ENCODE peak calls at places on chromosomes 13 and 19, in eight cellular contexts. One of them, this sample, is unnamed.

GRCh38 chr19:44611812-44612295 is 1.5 kb upstream of the IGSF23 start:
- DNase-seq in lower leg skin: no peak
- DNase-seq in Peyer's patch: peak
- DNase-seq in thoracic aorta: no peak
- DNase-seq in fibroblast of pulmonary artery: no peak
- DNase-seq in adrenal gland: no peak
- DNase-seq in BE2C: no peak
- DNase-seq in endothelial cell: no peak
- DNase-seq in this sample: no peak

GRCh38 chr13:41001695-41002094 is 17.4 kb downstream of the ELF1 start:
- DNase-seq in lower leg skin: no peak
- DNase-seq in fibroblast of pulmonary artery: no peak
- DNase-seq in Peyer's patch: no peak
- DNase-seq in thoracic aorta: no peak
- DNase-seq in adrenal gland: no peak
- DNase-seq in BE2C: no peak
- DNase-seq in endothelial cell: no peak
- DNase-seq in this sample: no peak

GRCh38 chr13:25652764-25653163 is 281.0 kb downstream of the ATP8A2 start:
- DNase-seq in adrenal gland: no peak
- DNase-seq in BE2C: no peak
- DNase-seq in thoracic aorta: no peak
- DNase-seq in lower leg skin: no peak
- DNase-seq in endothelial cell: no peak
- DNase-seq in fibroblast of pulmonary artery: no peak
- DNase-seq in Peyer's patch: no peak
- DNase-seq in this sample: no peak

GRCh38 chr13:26323764-26324163 is 69.8 kb downstream of the CDK8 start:
- DNase-seq in BE2C: no peak
- DNase-seq in Peyer's patch: no peak
- DNase-seq in endothelial cell: no peak
- DNase-seq in lower leg skin: no peak
- DNase-seq in fibroblast of pulmonary artery: no peak
- DNase-seq in adrenal gland: no peak
- DNase-seq in thoracic aorta: no peak
- DNase-seq in this sample: no peak

GRCh38 chr13:66405908-66406802 is 824.0 kb downstream of the PCDH9 start:
- DNase-seq in lower leg skin: no peak
- DNase-seq in endothelial cell: no peak
- DNase-seq in BE2C: no peak
- DNase-seq in thoracic aorta: no peak
- DNase-seq in adrenal gland: no peak
- DNase-seq in Peyer's patch: no peak
- DNase-seq in fibroblast of pulmonary artery: peak
- DNase-seq in this sample: no peak

GRCh38 chr19:40923934-40924391 is 41.9 kb upstream of the CYP2A7 start:
- DNase-seq in Peyer's patch: no peak
- DNase-seq in thoracic aorta: no peak
- DNase-seq in lower leg skin: no peak
- DNase-seq in adrenal gland: no peak
- DNase-seq in fibroblast of pulmonary artery: no peak
- DNase-seq in endothelial cell: no peak
- DNase-seq in BE2C: no peak
- DNase-seq in this sample: no peak

GRCh38 chr19:7482584-7483439 is 6.0 kb downstream of the PEX11G start:
- DNase-seq in fibroblast of pulmonary artery: peak
- DNase-seq in adrenal gland: peak
- DNase-seq in BE2C: peak
- DNase-seq in thoracic aorta: no peak
- DNase-seq in endothelial cell: peak
- DNase-seq in lower leg skin: peak
- DNase-seq in Peyer's patch: peak
- DNase-seq in this sample: no peak

GRCh38 chr13:41075034-41075433 is 13.7 kb downstream of the WBP4 start:
- DNase-seq in fibroblast of pulmonary artery: peak
- DNase-seq in adrenal gland: no peak
- DNase-seq in thoracic aorta: no peak
- DNase-seq in lower leg skin: no peak
- DNase-seq in BE2C: peak
- DNase-seq in Peyer's patch: no peak
- DNase-seq in endothelial cell: peak
- DNase-seq in this sample: no peak

GRCh38 chr13:46552302-46552680 is 679 bp upstream of the LRCH1 start:
- DNase-seq in fibroblast of pulmonary artery: no peak
- DNase-seq in BE2C: no peak
- DNase-seq in Peyer's patch: no peak
- DNase-seq in thoracic aorta: no peak
- DNase-seq in endothelial cell: no peak
- DNase-seq in adrenal gland: peak
- DNase-seq in lower leg skin: no peak
- DNase-seq in this sample: no peak

GRCh38 chr19:47545061-47545948 is 27.6 kb downstream of the ZNF541 start:
- DNase-seq in endothelial cell: no peak
- DNase-seq in adrenal gland: no peak
- DNase-seq in Peyer's patch: no peak
- DNase-seq in BE2C: no peak
- DNase-seq in fibroblast of pulmonary artery: no peak
- DNase-seq in lower leg skin: no peak
- DNase-seq in thoracic aorta: no peak
- DNase-seq in this sample: no peak

GRCh38 chr13:78816154-78816553 is 157.2 kb upstream of the OBI1 start:
- DNase-seq in adrenal gland: no peak
- DNase-seq in BE2C: no peak
- DNase-seq in Peyer's patch: no peak
- DNase-seq in thoracic aorta: no peak
- DNase-seq in fibroblast of pulmonary artery: no peak
- DNase-seq in endothelial cell: no peak
- DNase-seq in lower leg skin: no peak
- DNase-seq in this sample: no peak

GRCh38 chr19:13099073-13099999 is 3.3 kb downstream of the LYL1 start:
- DNase-seq in thoracic aorta: no peak
- DNase-seq in BE2C: no peak
- DNase-seq in endothelial cell: peak
- DNase-seq in lower leg skin: no peak
- DNase-seq in fibroblast of pulmonary artery: peak
- DNase-seq in Peyer's patch: peak
- DNase-seq in adrenal gland: peak
- DNase-seq in this sample: no peak

GRCh38 chr13:71876648-71877279 is 9.8 kb upstream of the DACH1 start:
- DNase-seq in fibroblast of pulmonary artery: no peak
- DNase-seq in BE2C: no peak
- DNase-seq in adrenal gland: no peak
- DNase-seq in endothelial cell: no peak
- DNase-seq in Peyer's patch: no peak
- DNase-seq in lower leg skin: no peak
- DNase-seq in thoracic aorta: no peak
- DNase-seq in this sample: no peak

GRCh38 chr19:49879243-49879960 is 1.9 kb downstream of the TBC1D17 start:
- DNase-seq in endothelial cell: no peak
- DNase-seq in Peyer's patch: no peak
- DNase-seq in lower leg skin: no peak
- DNase-seq in BE2C: no peak
- DNase-seq in fibroblast of pulmonary artery: no peak
- DNase-seq in thoracic aorta: no peak
- DNase-seq in adrenal gland: no peak
- DNase-seq in this sample: no peak

GRCh38 chr19:27858981-27859581 is 1353.9 kb downstream of the UQCRFS1 start:
- DNase-seq in Peyer's patch: no peak
- DNase-seq in lower leg skin: no peak
- DNase-seq in BE2C: no peak
- DNase-seq in endothelial cell: no peak
- DNase-seq in adrenal gland: no peak
- DNase-seq in fibroblast of pulmonary artery: no peak
- DNase-seq in thoracic aorta: no peak
- DNase-seq in this sample: no peak

GRCh38 chr19:56946164-56946563 is 105.6 kb upstream of the PEG3 start:
- DNase-seq in BE2C: no peak
- DNase-seq in endothelial cell: no peak
- DNase-seq in adrenal gland: peak
- DNase-seq in Peyer's patch: no peak
- DNase-seq in lower leg skin: no peak
- DNase-seq in fibroblast of pulmonary artery: no peak
- DNase-seq in thoracic aorta: no peak
- DNase-seq in this sample: no peak

GRCh38 chr13:80173224-80173623 is 167.7 kb downstream of the SPRY2 start:
- DNase-seq in fibroblast of pulmonary artery: no peak
- DNase-seq in thoracic aorta: no peak
- DNase-seq in adrenal gland: peak
- DNase-seq in Peyer's patch: no peak
- DNase-seq in BE2C: no peak
- DNase-seq in lower leg skin: no peak
- DNase-seq in endothelial cell: no peak
- DNase-seq in this sample: no peak

GRCh38 chr13:96968027-96968426 is 26.2 kb downstream of the OXGR1 start:
- DNase-seq in BE2C: no peak
- DNase-seq in Peyer's patch: no peak
- DNase-seq in lower leg skin: no peak
- DNase-seq in thoracic aorta: no peak
- DNase-seq in adrenal gland: no peak
- DNase-seq in endothelial cell: no peak
- DNase-seq in fibroblast of pulmonary artery: no peak
- DNase-seq in this sample: no peak

GRCh38 chr13:63631006-63631405 is 2215.4 kb upstream of the PCDH20 start:
- DNase-seq in adrenal gland: no peak
- DNase-seq in lower leg skin: no peak
- DNase-seq in Peyer's patch: no peak
- DNase-seq in fibroblast of pulmonary artery: no peak
- DNase-seq in endothelial cell: no peak
- DNase-seq in thoracic aorta: no peak
- DNase-seq in BE2C: no peak
- DNase-seq in this sample: no peak

DNA sequence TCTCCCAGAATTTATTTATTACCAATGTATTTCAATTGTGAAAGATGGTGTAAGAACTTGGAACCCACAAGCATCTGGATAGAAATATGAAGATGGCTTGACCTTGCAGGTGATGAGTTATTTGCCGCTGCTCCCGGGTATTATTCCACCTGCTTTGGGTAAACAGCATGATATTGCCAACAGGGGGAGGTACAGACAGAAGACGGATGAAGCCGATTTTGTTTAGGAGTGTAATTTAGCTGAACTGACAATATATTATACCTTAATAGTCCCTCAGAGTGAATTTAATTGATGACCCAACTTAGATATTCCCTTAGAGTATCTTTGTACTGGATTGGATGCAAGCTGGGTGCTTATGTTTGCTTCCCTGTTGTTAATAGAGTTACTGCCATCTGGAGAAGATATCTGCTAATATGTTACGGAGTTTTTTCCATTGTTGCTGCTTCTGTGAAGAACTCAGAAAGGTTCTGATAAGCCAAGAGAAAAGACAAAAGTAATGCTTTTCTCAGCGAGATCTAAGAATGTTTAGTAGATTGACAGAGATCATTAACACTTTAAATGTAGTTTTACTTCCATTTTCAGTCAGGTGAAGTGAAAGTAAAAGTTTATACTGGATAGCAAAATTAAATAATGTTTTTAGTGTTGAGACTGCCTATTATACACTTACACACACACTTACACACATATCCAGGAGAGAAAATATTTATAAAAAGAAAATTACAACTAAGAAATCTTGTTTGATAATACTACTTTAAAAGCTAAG is 2220.8 kb upstream of the PCDH20 start:
- DNase-seq in endothelial cell: peak
- DNase-seq in lower leg skin: no peak
- DNase-seq in Peyer's patch: no peak
- DNase-seq in fibroblast of pulmonary artery: peak
- DNase-seq in BE2C: peak
- DNase-seq in thoracic aorta: no peak
- DNase-seq in adrenal gland: no peak
- DNase-seq in this sample: no peak
- TF ChIP-seq CTCF in endothelial cell: peak
- TF ChIP-seq CTCF in lower leg skin: no peak
- TF ChIP-seq CTCF in Peyer's patch: no peak
- TF ChIP-seq CTCF in fibroblast of pulmonary artery: peak
- TF ChIP-seq CTCF in BE2C: peak
- TF ChIP-seq CTCF in thoracic aorta: no peak
- TF ChIP-seq CTCF in adrenal gland: no peak
- TF ChIP-seq CTCF in this sample: no peak

GRCh38 chr19:34474233-34474989 is 7.1 kb upstream of the WTIP start:
- DNase-seq in endothelial cell: no peak
- DNase-seq in lower leg skin: peak
- DNase-seq in Peyer's patch: no peak
- DNase-seq in fibroblast of pulmonary artery: peak
- DNase-seq in thoracic aorta: no peak
- DNase-seq in BE2C: no peak
- DNase-seq in adrenal gland: no peak
- DNase-seq in this sample: no peak
- TF ChIP-seq CTCF in endothelial cell: no peak
- TF ChIP-seq CTCF in lower leg skin: no peak
- TF ChIP-seq CTCF in Peyer's patch: no peak
- TF ChIP-seq CTCF in fibroblast of pulmonary artery: no peak
- TF ChIP-seq CTCF in thoracic aorta: no peak
- TF ChIP-seq CTCF in BE2C: no peak
- TF ChIP-seq CTCF in adrenal gland: no peak
- TF ChIP-seq CTCF in this sample: no peak

DNA sequence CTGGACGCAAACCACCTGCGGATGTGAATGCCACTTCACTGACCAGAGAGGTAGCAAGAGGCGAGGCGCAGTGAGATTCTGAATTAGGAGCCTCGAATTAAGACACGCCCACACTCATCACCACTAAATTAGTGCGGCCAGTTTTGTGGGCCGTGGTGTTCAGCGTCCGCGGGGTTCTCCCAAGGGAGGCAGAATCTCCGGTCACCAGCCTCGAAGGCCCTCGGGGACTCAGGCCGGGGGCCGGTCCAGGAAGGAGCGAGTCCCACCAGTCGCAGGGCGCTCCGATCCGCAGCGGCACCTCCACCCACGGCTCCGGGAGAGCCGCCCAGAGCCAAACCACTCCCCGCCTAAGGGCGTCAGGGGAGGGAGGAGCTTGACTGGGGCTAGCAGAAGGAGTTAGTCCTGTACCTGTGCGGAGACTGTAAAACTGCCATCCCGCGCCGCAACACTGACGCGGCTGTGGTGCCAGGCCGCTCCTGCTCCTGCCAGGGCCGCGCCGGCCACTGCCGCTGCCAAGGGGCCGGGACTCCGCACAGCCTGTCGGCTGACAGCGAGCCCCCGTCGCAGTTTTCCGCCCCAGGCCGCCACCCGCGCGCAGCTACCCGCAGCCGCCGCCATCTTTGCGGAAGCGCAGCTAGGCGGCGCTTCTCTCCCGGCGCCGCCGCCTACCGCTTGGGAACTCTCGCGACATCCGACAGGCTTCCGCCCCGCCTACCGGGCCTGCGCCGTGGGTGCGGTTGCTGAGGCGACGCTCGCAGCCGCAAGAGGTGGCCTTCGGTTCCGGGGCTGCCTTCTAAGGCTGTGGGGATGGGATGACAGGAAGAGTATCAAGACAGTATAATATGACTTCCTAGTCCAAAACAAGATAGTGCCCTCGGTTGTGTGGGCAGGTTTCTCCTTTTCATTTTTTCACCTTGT is at the start of gene MICU2:
- DNase-seq in BE2C: peak
- DNase-seq in Peyer's patch: peak
- DNase-seq in endothelial cell: peak
- DNase-seq in thoracic aorta: peak
- DNase-seq in lower leg skin: peak
- DNase-seq in adrenal gland: peak
- DNase-seq in fibroblast of pulmonary artery: peak
- DNase-seq in this sample: peak
- TF ChIP-seq CTCF in BE2C: no peak
- TF ChIP-seq CTCF in Peyer's patch: peak
- TF ChIP-seq CTCF in endothelial cell: no peak
- TF ChIP-seq CTCF in thoracic aorta: peak
- TF ChIP-seq CTCF in lower leg skin: no peak
- TF ChIP-seq CTCF in adrenal gland: peak
- TF ChIP-seq CTCF in fibroblast of pulmonary artery: no peak
- TF ChIP-seq CTCF in this sample: no peak

GRCh38 chr13:23868521-23868920 is 20.7 kb downstream of the MIPEP start:
- DNase-seq in BE2C: no peak
- DNase-seq in endothelial cell: no peak
- DNase-seq in thoracic aorta: no peak
- DNase-seq in fibroblast of pulmonary artery: peak
- DNase-seq in lower leg skin: no peak
- DNase-seq in Peyer's patch: no peak
- DNase-seq in adrenal gland: no peak
- DNase-seq in this sample: no peak
- TF ChIP-seq CTCF in BE2C: no peak
- TF ChIP-seq CTCF in endothelial cell: no peak
- TF ChIP-seq CTCF in thoracic aorta: no peak
- TF ChIP-seq CTCF in fibroblast of pulmonary artery: no peak
- TF ChIP-seq CTCF in lower leg skin: no peak
- TF ChIP-seq CTCF in Peyer's patch: no peak
- TF ChIP-seq CTCF in adrenal gland: no peak
- TF ChIP-seq CTCF in this sample: no peak

This sample was measured in AG09319.